ENCODE peak calls at places on chromosome 7, in nine cellular contexts. N is A549, F is heart right ventricle, K is heart left ventricle, S is adrenal gland, E is fibroblast of lung, O is IMR-90, T is Peyer's patch, H is cardiac muscle cell. P is an unnamed sample.

GRCh38 chr7:1200045-1200444 is 32.6 kb upstream of the UNCX start:
- DNase-seq in N (no peak), F (no peak), K (no peak), S (no peak), E (peak; percentile 22), O (peak; percentile 29), T (no peak), H (no peak), P (peak; percentile 40)

GRCh38 chr7:88759216-88759955 is at the start of gene ZNF804B:
- DNase-seq in N (no peak), F (no peak), K (peak; percentile 16), S (no peak), E (no peak), O (no peak), T (no peak), H (peak; percentile 59), P (peak; percentile 82)

GRCh38 chr7:123677316-123677715 is 21.6 kb downstream of the LMOD2 start:
- DNase-seq in N (no peak), F (no peak), K (no peak), S (no peak), E (no peak), O (no peak), T (no peak), H (no peak), P (no peak)

GRCh38 chr7:123494193-123494796 is 40.1 kb downstream of the IQUB start:
- DNase-seq in N (peak; percentile 40), F (peak; percentile 26), K (no peak), S (no peak), E (peak; percentile 10), O (peak; percentile 27), T (no peak), H (peak; percentile 38), P (no peak)

GRCh38 chr7:1668486-1668931 is 1.6 kb upstream of the ELFN1 start:
- DNase-seq in N (peak; percentile 76), F (no peak), K (peak; percentile 65), S (no peak), E (peak; percentile 9), O (no peak), T (no peak), H (peak; percentile 18), P (no peak)

GRCh38 chr7:99371376-99371920 is 3.1 kb upstream of the ARPC1B start:
- DNase-seq in N (no peak), F (no peak), K (no peak), S (no peak), E (peak; percentile 23), O (no peak), T (no peak), H (no peak), P (no peak)

GRCh38 chr7:148662646-148663045 is 36.1 kb upstream of the CUL1 start:
- DNase-seq in N (no peak), F (no peak), K (no peak), S (no peak), E (no peak), O (no peak), T (no peak), H (no peak), P (no peak)

GRCh38 chr7:50119815-50120637 is 27.0 kb upstream of the ZPBP start:
- DNase-seq in N (peak; percentile 5), F (no peak), K (no peak), S (no peak), E (no peak), O (no peak), T (no peak), H (peak; percentile 46), P (no peak)

GRCh38 chr7:132226046-132226590 is 350.2 kb downstream of the PLXNA4 start:
- DNase-seq in N (peak; percentile 14), F (no peak), K (no peak), S (no peak), E (peak; percentile 1), O (no peak), T (no peak), H (no peak), P (no peak)
- H3K4me1 ChIP-seq in N (peaks cover 15% of the 10 kb centered on the region), F (no peaks in the 10 kb centered on the region), K (no peaks in the 10 kb centered on the region), S (no peaks in the 10 kb centered on the region), E (no peaks in the 10 kb centered on the region), O (no peaks in the 10 kb centered on the region), T (no peaks in the 10 kb centered on the region), H (peaks cover 24% of the 10 kb centered on the region), P (no peaks in the 10 kb centered on the region)

DNA sequence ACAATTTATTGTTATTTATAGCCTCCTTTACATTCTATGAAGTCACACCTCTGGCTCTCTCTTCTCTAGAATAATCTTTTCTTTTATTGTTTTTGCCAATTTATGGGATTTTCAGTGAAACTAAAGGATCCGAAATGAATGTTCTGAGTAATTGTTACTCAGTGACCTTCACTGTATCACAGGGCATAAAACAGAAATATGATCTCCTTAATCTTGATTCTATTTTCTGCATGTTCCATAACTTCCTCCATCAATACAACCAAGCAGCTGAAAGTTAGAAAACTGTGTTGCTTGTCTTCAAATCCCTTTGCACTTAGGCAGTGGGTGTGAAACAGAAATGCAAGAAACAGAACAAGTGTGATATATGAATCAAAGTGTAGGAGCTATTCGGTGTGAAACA is 57.4 kb upstream of the FERD3L start:
- DNase-seq in N (no peak), F (no peak), K (no peak), S (no peak), E (no peak), O (peak; percentile 27), T (no peak), H (no peak), P (no peak)
- H3K4me3 ChIP-seq in N (no peak overlapping the region), F (no peak overlapping the region), K (no peak overlapping the region), S (no peak overlapping the region), E (no peak overlapping the region), O (no peak overlapping the region), T (no peak overlapping the region), H (no peak overlapping the region), P (no peak overlapping the region)

DNA sequence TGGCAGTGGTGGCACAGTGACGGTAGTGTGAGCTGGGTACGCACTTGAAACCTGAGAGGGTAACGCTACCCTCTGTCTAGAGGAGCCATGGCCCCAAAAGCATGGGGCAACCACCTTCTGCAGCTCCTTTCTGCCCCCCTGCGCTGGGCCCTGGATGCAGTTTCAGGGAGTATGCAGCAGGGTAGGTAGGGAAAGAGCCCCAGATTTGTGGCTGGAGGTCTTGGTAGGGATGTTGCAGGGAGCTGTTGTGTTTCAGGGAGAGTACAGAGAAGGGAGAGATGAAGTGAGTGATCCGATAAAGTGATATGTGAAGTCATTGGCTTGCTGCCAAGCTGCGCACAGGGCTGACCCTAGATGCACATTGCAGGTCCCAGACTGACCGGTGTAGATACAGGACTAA is 2.7 kb upstream of the PGAM2 start:
- DNase-seq in N (no peak), F (no peak), K (no peak), S (no peak), E (no peak), O (peak; percentile 50), T (no peak), H (no peak), P (no peak)
- H3K27ac ChIP-seq in N (no peak overlapping the region), F (no peak overlapping the region), K (no peak overlapping the region), S (no peak overlapping the region), E (no peak overlapping the region), O (no peak overlapping the region), T (no peak overlapping the region), H (peak overlapping the region; percentile 80), P (no peak overlapping the region)

DNA sequence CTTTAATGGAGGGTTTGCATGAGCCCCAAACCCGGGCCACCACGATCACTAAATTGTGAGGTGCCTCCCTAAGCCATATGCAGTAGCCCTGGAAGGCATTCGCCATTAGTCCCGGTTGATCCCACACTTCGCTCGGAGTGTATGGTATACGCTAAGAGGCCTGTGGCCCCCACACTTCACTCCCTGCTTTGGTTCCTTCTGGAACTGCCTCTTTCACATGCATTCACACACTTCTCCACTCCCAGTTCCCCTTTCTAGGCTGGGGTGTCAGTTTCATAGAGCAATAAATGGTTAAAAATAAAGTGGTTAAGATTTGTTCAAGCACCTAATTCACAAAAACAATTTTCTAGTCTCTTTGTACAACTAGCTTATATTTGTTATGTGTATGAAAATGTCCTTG is 212.1 kb upstream of the KCND2 start:
- DNase-seq in N (no peak), F (no peak), K (no peak), S (no peak), E (no peak), O (no peak), T (no peak), H (no peak), P (no peak)
- H3K4me1 ChIP-seq in N (no peaks in the 10 kb centered on the region), F (no peaks in the 10 kb centered on the region), K (no peaks in the 10 kb centered on the region), S (no peaks in the 10 kb centered on the region), E (no peaks in the 10 kb centered on the region), O (peaks cover 8% of the 10 kb centered on the region), T (no peaks in the 10 kb centered on the region), H (no peaks in the 10 kb centered on the region), P (no peaks in the 10 kb centered on the region)

GRCh38 chr7:39035156-39035555 is 57.4 kb downstream of the POU6F2 start:
- DNase-seq in N (no peak), F (no peak), K (no peak), S (no peak), E (no peak), O (no peak), T (no peak), H (no peak), P (no peak)
- H3K4me3 ChIP-seq in N (no peak overlapping the region), F (no peak overlapping the region), K (no peak overlapping the region), S (no peak overlapping the region), E (no peak overlapping the region), O (no peak overlapping the region), T (no peak overlapping the region), H (no peak overlapping the region), P (no peak overlapping the region)

GRCh38 chr7:101838837-101839483 is 21.5 kb downstream of the CUX1 start:
- DNase-seq in N (no peak), F (no peak), K (peak; percentile 53), S (no peak), E (no peak), O (no peak), T (no peak), H (no peak), P (no peak)
- H3K27ac ChIP-seq in N (no peak overlapping the region), F (no peak overlapping the region), K (no peak overlapping the region), S (no peak overlapping the region), E (no peak overlapping the region), O (no peak overlapping the region), T (no peak overlapping the region), H (peak overlapping the region; percentile 69), P (no peak overlapping the region)

DNA sequence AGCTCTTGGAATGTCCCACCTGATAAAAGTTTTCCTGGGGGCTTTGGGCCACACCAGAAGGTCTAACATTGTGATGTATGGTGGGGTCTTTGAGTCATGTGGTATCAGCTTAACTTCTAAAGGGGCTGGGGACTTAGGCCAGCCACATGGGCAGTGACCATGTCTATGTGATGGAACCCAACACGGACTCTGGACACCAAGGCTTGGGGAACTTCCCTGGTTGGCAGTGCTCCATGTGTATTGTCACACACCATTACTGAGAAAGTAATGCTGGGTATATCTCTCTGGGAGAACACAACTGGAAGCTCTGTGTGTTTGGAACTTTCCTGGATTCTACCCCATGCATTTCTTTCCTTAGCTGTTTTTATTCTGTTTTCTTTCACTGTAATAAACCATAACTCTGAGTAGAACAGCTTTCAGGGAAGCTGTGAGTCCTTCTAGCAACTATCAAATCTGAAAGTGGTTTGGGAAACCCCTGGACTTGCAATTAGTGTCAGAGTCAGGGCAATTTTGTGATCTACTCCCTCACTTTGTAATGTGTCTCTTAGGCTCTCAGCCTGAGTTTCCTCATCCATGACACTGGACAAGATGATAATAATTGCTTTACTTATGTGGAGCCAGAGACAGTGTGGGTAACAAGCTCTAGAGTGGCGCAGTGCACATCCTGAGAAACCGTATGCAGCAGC is 28.4 kb upstream of the AGK start:
- DNase-seq in N (no peak), F (no peak), K (no peak), S (no peak), E (no peak), O (no peak), T (no peak), H (no peak), P (no peak)
- H3K4me1 ChIP-seq in N (no peaks in the 10 kb centered on the region), F (no peaks in the 10 kb centered on the region), K (no peaks in the 10 kb centered on the region), S (no peaks in the 10 kb centered on the region), E (no peaks in the 10 kb centered on the region), O (no peaks in the 10 kb centered on the region), T (no peaks in the 10 kb centered on the region), H (no peaks in the 10 kb centered on the region), P (no peaks in the 10 kb centered on the region)